ENCODE peak calls at places on chromosome 14, in four cellular contexts. P is HepG2, L is A549, B is K562. R is an unnamed sample.
A peak's percentile ranks its signal among the peaks of the same experiment; 100 is the strongest.

GRCh38 chr14:61257469-61258057 is 23.6 kb downstream of the TMEM30B start:
- DNase-seq in P (no peak), L (no peak), B (no peak), R (no peak)

GRCh38 chr14:105500036-105500725 is 9.1 kb downstream of the TEDC1 start:
- DNase-seq in P (no peak), L (no peak), B (no peak), R (no peak)

GRCh38 chr14:95314609-95315008 is 5.1 kb downstream of the CLMN start:
- DNase-seq in P (no peak), L (peak; percentile 43), B (no peak), R (no peak)

GRCh38 chr14:33758545-33758944 is 192.3 kb downstream of the EGLN3 start:
- DNase-seq in P (no peak), L (no peak), B (no peak), R (no peak)

GRCh38 chr14:99320621-99321235 is 48.7 kb upstream of the BCL11B start:
- DNase-seq in P (no peak), L (no peak), B (no peak), R (no peak)

GRCh38 chr14:92952497-92953298 is 29.7 kb downstream of the CHGA start:
- DNase-seq in P (no peak), L (no peak), B (no peak), R (no peak)

GRCh38 chr14:99675951-99676350 is 8.1 kb upstream of the CYP46A1 start:
- DNase-seq in P (no peak), L (no peak), B (no peak), R (no peak)

GRCh38 chr14:91614187-91614586 is 104.1 kb upstream of the PPP4R3A start:
- DNase-seq in P (no peak), L (peak; percentile 21), B (no peak), R (peak; percentile 6)

GRCh38 chr14:30291216-30291615 is 267.7 kb upstream of the G2E3 start:
- DNase-seq in P (no peak), L (no peak), B (no peak), R (peak; percentile 75)

GRCh38 chr14:96016761-96017160 is 22.4 kb upstream of the C14orf132 start:
- DNase-seq in P (no peak), L (no peak), B (no peak), R (peak; percentile 12)

GRCh38 chr14:99818503-99819036 is 25.4 kb downstream of the EML1 start:
- DNase-seq in P (no peak), L (no peak), B (no peak), R (peak; percentile 34)

GRCh38 chr14:96501383-96501745 is 818 bp upstream of the PAPOLA start:
- DNase-seq in P (no peak), L (no peak), B (no peak), R (no peak)

GRCh38 chr14:23160924-23161522 is 22.4 kb downstream of the SLC7A8 start:
- DNase-seq in P (no peak), L (peak; percentile 11), B (peak; percentile 66), R (peak; percentile 78)

GRCh38 chr14:80211143-80212024 is at the start of gene DIO2:
- DNase-seq in P (no peak), L (peak; percentile 66), B (no peak), R (peak; percentile 31)

GRCh38 chr14:100698719-100699448 is 27.8 kb upstream of the DLK1 start:
- DNase-seq in P (no peak), L (no peak), B (peak; percentile 38), R (no peak)

GRCh38 chr14:61940669-61941420 is 178.6 kb downstream of the SNAPC1 start:
- DNase-seq in P (no peak), L (no peak), B (no peak), R (no peak)

GRCh38 chr14:64501326-64502171 is 2.1 kb downstream of the ZBTB25 start:
- DNase-seq in P (peak; percentile 55), L (peak; percentile 53), B (no peak), R (peak; percentile 38)

GRCh38 chr14:64748521-64748920 is 44.3 kb downstream of the PLEKHG3 start:
- DNase-seq in P (no peak), L (no peak), B (no peak), R (no peak)

GRCh38 chr14:22556021-22556989 is 32.7 kb downstream of the DAD1 start:
- DNase-seq in P (no peak), L (no peak), B (peak; percentile 58), R (peak; percentile 89)

GRCh38 chr14:60249321-60250251 is 565 bp downstream of the PPM1A start:
- DNase-seq in P (peak; percentile 58), L (peak; percentile 68), B (peak; percentile 72), R (peak; percentile 54)

GRCh38 chr14:98137626-98138025 is 1134.4 kb downstream of the BCL11B start:
- DNase-seq in P (no peak), L (no peak), B (no peak), R (no peak)

GRCh38 chr14:105899071-105899641 is 372.8 kb downstream of the TMEM121 start:
- DNase-seq in P (no peak), L (no peak), B (no peak), R (no peak)

GRCh38 chr14:38554046-38554445 is 298.2 kb upstream of the CLEC14A start:
- DNase-seq in P (no peak), L (no peak), B (no peak), R (peak; percentile 12)

GRCh38 chr14:25570483-25570882 is 520.5 kb upstream of the STXBP6 start:
- DNase-seq in P (no peak), L (no peak), B (no peak), R (no peak)

GRCh38 chr14:54622189-54622958 is 55.4 kb downstream of the SAMD4A start:
- DNase-seq in P (no peak), L (no peak), B (no peak), R (no peak)

GRCh38 chr14:26987734-26988363 is 390.0 kb upstream of the NOVA1 start:
- DNase-seq in P (no peak), L (no peak), B (no peak), R (no peak)

GRCh38 chr14:51638071-51638944 is 13.4 kb upstream of the FRMD6 start:
- DNase-seq in P (peak; percentile 75), L (peak; percentile 76), B (no peak), R (no peak)

GRCh38 chr14:23153891-23154796 is 29.3 kb downstream of the SLC7A8 start:
- DNase-seq in P (no peak), L (no peak), B (peak; percentile 96), R (no peak)

GRCh38 chr14:84857571-84857970 is 672.4 kb upstream of the FLRT2 start:
- DNase-seq in P (no peak), L (no peak), B (no peak), R (no peak)
- TF ChIP-seq MAZ in P (no peak), L (no peak), B (no peak), R (no peak)

GRCh38 chr14:68784298-68784910 is 8.5 kb downstream of the ZFP36L1 start:
- DNase-seq in P (peak; percentile 99), L (peak; percentile 97), B (no peak), R (no peak)
- H3K4me1 ChIP-seq in P (peaks cover 98% of the 10 kb centered on the region), L (peaks cover 82% of the 10 kb centered on the region), B (peaks cover 18% of the 10 kb centered on the region), R (peaks cover 17% of the 10 kb centered on the region)

GRCh38 chr14:75972729-75973480 is 8.9 kb downstream of the TGFB3 start:
- DNase-seq in P (no peak), L (no peak), B (no peak), R (no peak)
- TF ChIP-seq MAZ in P (no peak), L (no peak), B (no peak), R (no peak)

GRCh38 chr14:68815288-68816182 is 22.7 kb upstream of the ZFP36L1 start:
- DNase-seq in P (no peak), L (no peak), B (no peak), R (no peak)

GRCh38 chr14:68816183-68816942 is 23.5 kb upstream of the ZFP36L1 start:
- DNase-seq in P (peak; percentile 63), L (peak; percentile 92), B (peak; percentile 87), R (peak; percentile 86)

GRCh38 chr14:68813318-68813838 is 20.5 kb upstream of the ZFP36L1 start:
- DNase-seq in P (no peak), L (no peak), B (no peak), R (no peak)

GRCh38 chr14:68816943-68817430 is 24.1 kb upstream of the ZFP36L1 start:
- DNase-seq in P (no peak), L (no peak), B (no peak), R (no peak)

GRCh38 chr14:68814376-68815287 is 21.8 kb upstream of the ZFP36L1 start:
- DNase-seq in P (peak; percentile 74), L (peak; percentile 78), B (peak; percentile 21), R (peak; percentile 68)
- H3K4me1 ChIP-seq in P (peaks cover 59% of the 10 kb centered on the region), L (peaks cover 47% of the 10 kb centered on the region), B (peaks cover 36% of the 10 kb centered on the region), R (peaks cover 24% of the 10 kb centered on the region)

GRCh38 chr14:56004807-56005579 is 113.2 kb upstream of the PELI2 start:
- DNase-seq in P (no peak), L (peak; percentile 69), B (no peak), R (peak; percentile 77)
- TF ChIP-seq MAZ in P (no peak), L (no peak), B (no peak), R (no peak)

DNA sequence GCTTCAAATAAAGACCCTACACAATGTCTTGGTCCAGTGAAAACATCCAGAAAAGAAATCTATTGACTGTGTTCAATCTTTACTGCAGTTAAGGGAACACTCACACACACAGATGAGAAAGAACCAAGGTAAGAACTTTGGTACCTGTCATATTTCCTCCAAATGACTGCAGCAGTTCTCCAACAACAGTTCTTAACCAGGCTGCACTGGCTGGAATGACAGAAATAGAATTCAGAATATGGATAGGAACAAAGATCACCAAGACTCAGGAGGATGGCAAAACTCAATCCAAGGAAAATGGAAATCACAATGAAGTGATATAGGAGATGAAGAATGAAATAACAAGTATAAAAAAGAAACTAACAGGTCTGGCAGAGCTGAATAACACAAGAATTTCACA is 36.6 kb downstream of the ADAM20 start:
- DNase-seq in P (no peak), L (no peak), B (no peak), R (no peak)
- H3K4me1 ChIP-seq in P (no peaks in the 10 kb centered on the region), L (no peaks in the 10 kb centered on the region), B (no peaks in the 10 kb centered on the region), R (no peaks in the 10 kb centered on the region)

R was measured in IMR-90.